ENCODE peak calls at places on chromosome X, in nine cellular contexts. T is NB4, G is AG09309, J is HFF-Myc, M is astrocyte of the cerebellum, Y is fibroblast of the aortic adventitia, S is fibroblast of pulmonary artery, A is left ventricle myocardium inferior, R is psoas muscle. K is an unnamed sample.

GRCh38 chrX:124226129-124226528 is 106.3 kb upstream of the TEX13D start:
- DNase-seq in T (peak; percentile 5), G (no peak), J (no peak), M (no peak), Y (no peak), S (no peak), A (no peak), R (no peak), K (no peak)

GRCh38 chrX:64206556-64207162 is 1.2 kb upstream of the AMER1 start:
- DNase-seq in T (peak; percentile 3), G (no peak), J (no peak), M (no peak), Y (peak; percentile 73), S (peak; percentile 76), A (peak; percentile 36), R (no peak), K (peak; percentile 41)

GRCh38 chrX:71514367-71515038 is 18.4 kb upstream of the OGT start:
- DNase-seq in T (peak; percentile 69), G (no peak), J (no peak), M (no peak), Y (no peak), S (no peak), A (no peak), R (no peak), K (peak; percentile 78)

GRCh38 chrX:137567474-137568232 is 1.7 kb downstream of the ZIC3 start:
- DNase-seq in T (peak; percentile 2), G (no peak), J (no peak), M (no peak), Y (no peak), S (no peak), A (no peak), R (no peak), K (no peak)

GRCh38 chrX:10833299-10834169 is 213.1 kb upstream of the MID1 start:
- DNase-seq in T (peak; percentile 0), G (no peak), J (no peak), M (no peak), Y (peak; percentile 55), S (no peak), A (no peak), R (no peak), K (no peak)

GRCh38 chrX:41110801-41111625 is 25.8 kb downstream of the USP9X start:
- DNase-seq in T (peak; percentile 3), G (no peak), J (no peak), M (no peak), Y (peak; percentile 42), S (peak; percentile 47), A (no peak), R (no peak), K (no peak)

GRCh38 chrX:4547218-4547836 is 833.9 kb upstream of the PRKX start:
- DNase-seq in T (peak; percentile 51), G (peak; percentile 13), J (no peak), M (peak; percentile 16), Y (peak; percentile 26), S (peak; percentile 45), A (no peak), R (no peak), K (peak; percentile 52)

GRCh38 chrX:70026112-70026850 is 23.5 kb downstream of the AWAT2 start:
- DNase-seq in T (no peak), G (no peak), J (no peak), M (no peak), Y (peak; percentile 30), S (peak; percentile 62), A (no peak), R (no peak), K (no peak)

GRCh38 chrX:1488141-1488540 is 35.4 kb upstream of the ASMTL start:
- DNase-seq in T (no peak), G (no peak), J (no peak), M (no peak), Y (no peak), S (no peak), A (no peak), R (no peak), K (no peak)

GRCh38 chrX:100731441-100732281 is at the start of gene SYTL4:
- DNase-seq in T (no peak), G (no peak), J (no peak), M (no peak), Y (no peak), S (no peak), A (peak; percentile 23), R (peak; percentile 63), K (no peak)

GRCh38 chrX:46547857-46548256 is 2.6 kb upstream of the ZNF674 start:
- DNase-seq in T (no peak), G (peak; percentile 38), J (peak; percentile 10), M (peak; percentile 42), Y (peak; percentile 74), S (peak; percentile 69), A (no peak), R (no peak), K (no peak)

GRCh38 chrX:375181-376036 is 11.3 kb downstream of the PPP2R3B start:
- DNase-seq in T (no peak), G (no peak), J (no peak), M (no peak), Y (no peak), S (no peak), A (no peak), R (peak; percentile 43), K (no peak)

GRCh38 chrX:139720136-139720535 is 12.2 kb upstream of the MCF2 start:
- DNase-seq in T (no peak), G (no peak), J (peak; percentile 1), M (no peak), Y (peak; percentile 16), S (peak; percentile 16), A (no peak), R (no peak), K (no peak)

GRCh38 chrX:27444093-27444908 is 18.8 kb downstream of the PPP4R3C start:
- DNase-seq in T (no peak), G (no peak), J (no peak), M (no peak), Y (no peak), S (no peak), A (no peak), R (no peak), K (no peak)

GRCh38 chrX:140765043-140765784 is 55.7 kb downstream of the LINC00632 start:
- DNase-seq in T (no peak), G (no peak), J (no peak), M (peak; percentile 9), Y (peak; percentile 62), S (peak; percentile 52), A (no peak), R (no peak), K (no peak)

GRCh38 chrX:117996918-117997480 is 119.6 kb downstream of the KLHL13 start:
- DNase-seq in T (peak; percentile 3), G (no peak), J (no peak), M (no peak), Y (no peak), S (peak; percentile 2), A (no peak), R (no peak), K (peak; percentile 19)

DNA sequence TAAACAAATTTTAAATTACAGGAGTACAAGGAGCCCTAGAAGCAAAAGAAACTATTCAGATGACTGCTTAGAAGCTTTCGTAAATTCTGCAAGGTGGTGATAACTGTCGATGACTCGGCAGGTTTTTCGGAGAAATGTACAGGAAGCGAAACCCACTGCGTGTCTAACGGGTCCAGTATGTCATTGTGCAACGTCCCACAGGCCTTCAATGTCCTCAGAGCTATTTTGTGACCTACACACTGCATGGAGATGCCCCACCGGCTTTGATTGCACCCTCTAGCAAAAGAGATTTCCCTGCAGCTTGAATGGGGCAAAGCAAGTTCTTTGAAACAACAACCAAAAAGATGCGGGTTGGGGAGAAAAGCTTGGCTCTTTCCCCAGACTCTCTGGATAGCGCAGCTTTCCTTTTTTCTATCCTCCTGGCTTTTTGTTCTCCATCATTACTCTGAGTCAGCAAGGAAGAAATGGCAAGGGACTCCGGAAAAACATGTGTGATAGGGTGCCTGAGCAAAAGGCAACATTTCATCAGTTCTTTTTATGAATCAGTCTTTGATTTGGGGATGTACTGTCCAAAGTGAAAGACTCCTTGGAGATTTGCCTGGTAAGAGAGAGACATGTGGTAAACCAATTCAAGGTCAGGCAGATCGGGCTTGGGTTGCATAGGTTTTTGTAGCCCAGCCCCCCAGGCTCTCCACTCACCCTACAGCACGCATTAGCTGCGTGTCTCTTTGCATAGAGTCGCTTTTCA is 112.0 kb upstream of the TBL1X start:
- DNase-seq in T (peak; percentile 94), G (peak; percentile 53), J (no peak), M (no peak), Y (peak; percentile 84), S (peak; percentile 79), A (no peak), R (no peak), K (peak; percentile 86)
- H3K4me3 ChIP-seq in T (peak overlapping the region; percentile 53), G (no peak overlapping the region), J (no peak overlapping the region), M (no peak overlapping the region), Y (peak overlapping the region; percentile 28), S (peak overlapping the region; percentile 27), A (no peak overlapping the region), R (no peak overlapping the region), K (peak overlapping the region; percentile 24)

GRCh38 chrX:12080265-12080664 is 58.0 kb upstream of the FRMPD4 start:
- DNase-seq in T (peak; percentile 29), G (peak; percentile 16), J (no peak), M (no peak), Y (peak; percentile 69), S (peak; percentile 69), A (no peak), R (no peak), K (peak; percentile 25)

DNA sequence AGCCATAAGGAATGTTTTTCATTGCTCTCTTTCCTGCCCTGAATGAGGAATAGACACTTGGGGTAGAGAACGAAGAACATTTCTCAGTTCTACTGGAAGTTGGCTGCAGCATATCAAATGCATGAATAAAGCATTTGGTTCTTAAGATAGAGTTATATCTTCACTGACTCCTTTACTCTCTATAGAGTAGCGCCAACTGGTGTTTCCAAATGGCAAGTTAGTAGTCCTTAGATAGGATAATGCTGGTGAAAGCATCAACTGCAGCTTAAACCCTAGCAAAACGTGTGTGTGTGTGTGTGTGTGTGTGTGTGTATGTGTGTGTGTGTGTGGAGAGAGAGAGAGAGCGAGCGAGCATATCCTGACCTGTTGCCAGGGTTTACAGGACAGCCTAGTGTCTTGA is 62.2 kb upstream of the FRMPD4 start:
- DNase-seq in T (no peak), G (no peak), J (no peak), M (no peak), Y (peak; percentile 15), S (peak; percentile 54), A (no peak), R (no peak), K (no peak)
- TF ChIP-seq CTCF in T (no peak), G (peak; percentile 16), J (no peak), M (no peak), Y (peak; percentile 36), S (peak; percentile 42), A (no peak), R (no peak), K (no peak)

DNA sequence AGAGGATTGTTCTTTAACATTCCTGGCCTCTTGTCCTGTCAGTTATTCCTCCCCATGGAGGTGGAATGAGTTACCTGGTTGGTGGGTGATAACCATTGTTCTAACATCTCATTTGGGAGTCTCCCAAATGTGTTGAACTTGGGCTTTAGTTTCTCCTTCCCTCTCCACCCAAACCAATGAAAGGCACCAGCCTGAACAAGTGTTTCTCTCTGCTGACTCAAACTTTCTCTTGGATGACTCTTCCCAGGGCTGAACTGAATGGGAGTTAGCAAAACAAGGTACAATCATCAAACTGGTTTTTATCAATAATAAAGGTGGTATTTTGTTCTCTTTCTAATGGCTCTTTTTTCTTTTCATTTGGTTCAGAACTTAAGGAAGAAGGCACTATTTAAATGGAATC is 2.7 kb downstream of the DYNLT3 start:
- DNase-seq in T (no peak), G (no peak), J (no peak), M (no peak), Y (no peak), S (no peak), A (no peak), R (no peak), K (no peak)
- H3K4me3 ChIP-seq in T (no peak overlapping the region), G (no peak overlapping the region), J (no peak overlapping the region), M (no peak overlapping the region), Y (no peak overlapping the region), S (no peak overlapping the region), A (no peak overlapping the region), R (no peak overlapping the region), K (no peak overlapping the region)

GRCh38 chrX:111652719-111653118 is 28.3 kb upstream of the ALG13 start:
- DNase-seq in T (peak; percentile 20), G (no peak), J (no peak), M (no peak), Y (peak; percentile 4), S (peak; percentile 1), A (no peak), R (no peak), K (no peak)
- TF ChIP-seq CTCF in T (no peak), G (no peak), J (no peak), M (no peak), Y (peak; percentile 2), S (no peak), A (no peak), R (no peak), K (no peak)

K was measured in GM12865.